ENCODE peak calls at places on chromosomes 1 and 21, in seven cellular contexts. V is CD8-positive, alpha-beta memory T cell; A is lower lobe of right lung; Q is lung; S is small intestine; M is cardiac muscle cell; K is left lung. J is an unnamed sample. For H3K9me3, the result is how much of the 10 kb centered on the place peaks cover.

GRCh38 chr1:150577557-150578277 is 1.7 kb downstream of the MCL1 start:
- DNase-seq in Q (no peak), S (peak), K (no peak), V (no peak), A (no peak), M (no peak), J (no peak)

GRCh38 chr1:150922519-150922975 is 3.6 kb upstream of the SETDB1 start:
- DNase-seq in Q (peak), A (no peak), M (peak), V (peak), S (peak), K (no peak), J (peak)

GRCh38 chr1:14142397-14143095 is 442.6 kb downstream of the PRDM2 start:
- DNase-seq in A (peak), S (no peak), Q (peak), K (no peak), V (no peak), M (peak), J (no peak)

GRCh38 chr1:41728403-41729202 is 190.1 kb downstream of the HIVEP3 start:
- DNase-seq in K (no peak), Q (no peak), S (no peak), V (peak), M (peak), A (no peak), J (peak)

GRCh38 chr1:236147068-236147467 is 4.7 kb downstream of the GPR137B start:
- DNase-seq in A (no peak), K (no peak), M (no peak), S (peak), V (no peak), Q (no peak), J (no peak)

GRCh38 chr1:29893806-29894205 is 657.5 kb downstream of the PTPRU start:
- DNase-seq in V (no peak), S (no peak), A (no peak), M (no peak), Q (no peak), K (no peak), J (no peak)

GRCh38 chr1:161196521-161197451 is 2.1 kb downstream of the ADAMTS4 start:
- DNase-seq in S (no peak), V (no peak), Q (no peak), K (no peak), A (no peak), M (no peak), J (peak)

GRCh38 chr1:184301228-184301627 is 85.6 kb upstream of the C1orf21 start:
- DNase-seq in M (no peak), V (no peak), S (no peak), Q (no peak), A (no peak), K (no peak), J (no peak)

GRCh38 chr1:201184734-201185453 is 5.7 kb upstream of the IGFN1 start:
- DNase-seq in Q (peak), S (peak), K (no peak), M (peak), A (no peak), V (no peak), J (peak)

GRCh38 chr21:25960423-25960822 is 210.1 kb downstream of the APP start:
- DNase-seq in Q (no peak), K (no peak), V (no peak), S (no peak), A (no peak), M (peak), J (peak)

GRCh38 chr1:145690587-145691558 is 16.3 kb downstream of the PDZK1 start:
- DNase-seq in V (peak), Q (no peak), K (no peak), A (no peak), M (no peak), S (peak), J (no peak)

GRCh38 chr1:230819976-230820375 is 48.3 kb downstream of the C1orf198 start:
- DNase-seq in K (no peak), S (no peak), M (no peak), V (no peak), A (no peak), Q (peak), J (no peak)

GRCh38 chr21:36321325-36322082 is 1.5 kb downstream of the MORC3 start:
- DNase-seq in Q (no peak), M (peak), K (no peak), S (peak), V (no peak), A (no peak), J (no peak)

GRCh38 chr1:165235158-165235776 is 121.2 kb downstream of the LMX1A start:
- DNase-seq in K (peak), Q (no peak), S (no peak), V (no peak), M (peak), A (no peak), J (peak)

GRCh38 chr1:156103521-156103947 is 11.0 kb upstream of the LMNA start:
- DNase-seq in S (no peak), M (no peak), A (no peak), K (no peak), Q (no peak), V (no peak), J (no peak)

GRCh38 chr1:248755505-248755904 is at the start of gene LYPD8:
- DNase-seq in S (peak), Q (no peak), V (no peak), M (no peak), K (no peak), A (no peak), J (no peak)

GRCh38 chr1:248758352-248758751 is 2.8 kb upstream of the LYPD8 start:
- DNase-seq in Q (no peak), V (no peak), M (no peak), S (no peak), A (no peak), K (no peak), J (no peak)

GRCh38 chr1:248757784-248758195 is 2.2 kb upstream of the LYPD8 start:
- DNase-seq in K (no peak), Q (no peak), M (no peak), S (peak), A (no peak), V (no peak), J (no peak)

GRCh38 chr1:248756636-248757035 is 1.1 kb upstream of the LYPD8 start:
- DNase-seq in K (no peak), A (no peak), Q (no peak), S (no peak), V (no peak), M (no peak), J (no peak)

GRCh38 chr1:248756151-248756550 is 592 bp upstream of the LYPD8 start:
- DNase-seq in S (no peak), M (no peak), Q (no peak), V (no peak), K (no peak), A (no peak), J (no peak)
- H3K9me3 ChIP-seq in S (under half), M (under half), Q (under half), V (under half), K (under half), A (under half), J (under half)

DNA sequence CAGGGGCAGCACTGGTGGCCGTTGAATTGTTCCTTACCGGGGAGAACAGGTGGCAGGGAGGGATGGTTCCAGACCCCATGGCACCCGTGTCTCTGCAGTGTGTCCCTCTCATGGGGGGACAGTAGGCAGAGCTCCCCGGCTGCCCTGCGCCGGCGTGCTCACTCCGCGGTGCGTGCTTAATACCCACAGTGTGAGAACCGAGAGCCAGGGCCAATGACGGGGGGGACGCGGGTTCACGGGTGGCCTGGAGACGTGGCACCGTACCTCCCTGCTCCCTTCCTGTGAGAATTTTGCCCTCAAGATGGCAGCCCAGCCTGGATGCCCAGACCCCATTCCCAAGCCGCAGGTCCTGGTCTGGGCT is 47.1 kb downstream of the PRDM16 start:
- DNase-seq in V (no peak), S (no peak), M (no peak), K (no peak), A (no peak), Q (no peak), J (no peak)
- H3K9me3 ChIP-seq in V (under half), S (under half), M (under half), K (under half), A (under half), Q (under half), J (under half)

DNA sequence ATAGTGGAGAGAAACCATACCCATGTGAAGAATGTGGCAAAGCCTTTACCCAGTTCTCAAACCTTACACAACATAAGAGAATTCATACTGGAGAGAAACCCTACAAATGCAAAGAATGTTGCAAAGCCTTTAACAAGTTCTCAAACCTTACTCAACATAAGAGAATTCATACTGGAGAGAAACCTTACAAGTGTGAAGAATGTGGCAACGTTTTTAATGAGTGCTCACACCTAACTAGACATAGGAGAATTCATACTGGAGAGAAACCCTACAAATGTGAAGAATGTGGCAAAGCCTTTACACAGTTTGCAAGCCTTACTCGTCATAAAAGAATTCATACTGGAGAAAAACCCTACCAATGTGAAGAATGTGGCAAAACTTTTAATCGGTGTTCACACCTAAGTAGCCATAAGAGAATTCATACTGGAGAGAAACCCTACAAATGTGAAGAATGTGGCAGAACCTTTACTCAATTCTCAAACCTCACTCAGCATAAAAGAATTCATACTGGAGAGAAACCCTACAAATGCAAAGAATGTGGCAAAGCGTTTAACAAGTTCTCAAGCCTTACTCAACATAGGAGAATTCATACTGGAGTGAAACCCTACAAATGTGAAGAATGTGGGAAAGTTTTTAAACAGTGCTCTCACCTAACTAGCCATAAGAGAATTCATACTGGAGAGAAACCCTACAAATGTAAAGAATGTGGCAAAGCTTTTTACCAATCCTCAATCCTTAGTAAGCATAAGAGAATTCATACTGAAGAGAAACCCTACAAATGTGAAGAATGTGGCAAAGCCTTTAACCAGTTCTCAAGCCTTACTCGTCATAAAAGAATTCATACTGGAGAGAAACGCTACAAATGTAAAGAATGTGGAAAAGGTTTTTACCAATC is 80.0 kb downstream of the JMJD4 start:
- DNase-seq in K (no peak), S (no peak), V (no peak), A (no peak), Q (no peak), M (no peak), J (no peak)
- H3K9me3 ChIP-seq in K (half or more), S (under half), V (half or more), A (half or more), Q (half or more), M (under half), J (under half)

GRCh38 chr1:114982251-114982650 is 47.4 kb upstream of the TSHB start:
- DNase-seq in K (no peak), A (no peak), V (no peak), M (no peak), S (no peak), Q (no peak), J (no peak)

GRCh38 chr1:114988095-114988494 is 41.5 kb upstream of the TSHB start:
- DNase-seq in K (no peak), Q (no peak), M (no peak), S (no peak), A (no peak), V (no peak), J (no peak)

GRCh38 chr1:114986286-114986685 is 43.3 kb upstream of the TSHB start:
- DNase-seq in M (no peak), S (no peak), K (no peak), A (no peak), V (no peak), Q (no peak), J (no peak)
- H3K9me3 ChIP-seq in M (under half), S (under half), K (under half), A (under half), V (under half), Q (under half), J (under half)

DNA sequence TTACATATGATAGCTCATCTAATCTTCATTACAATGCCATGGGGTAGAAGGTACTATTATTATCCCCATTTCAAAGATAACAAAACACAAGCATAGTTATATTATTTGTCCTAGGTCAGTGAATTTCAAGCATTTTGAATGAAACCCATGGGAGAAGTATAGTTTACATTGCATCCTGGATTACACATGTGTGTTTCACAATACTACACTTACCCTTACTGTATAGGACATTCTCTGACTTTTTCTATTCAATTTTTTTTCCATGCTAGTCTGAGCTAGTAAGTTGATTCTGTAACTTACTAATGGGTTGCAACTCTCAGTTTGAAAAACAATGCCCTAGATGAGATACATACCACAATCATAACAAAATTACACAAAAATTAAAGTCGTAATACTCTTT is 8.7 kb upstream of the GPX7 start:
- DNase-seq in Q (no peak), A (no peak), V (no peak), M (no peak), K (no peak), S (no peak), J (no peak)
- H3K9me3 ChIP-seq in Q (under half), A (under half), V (under half), M (under half), K (under half), S (under half), J (under half)

DNA sequence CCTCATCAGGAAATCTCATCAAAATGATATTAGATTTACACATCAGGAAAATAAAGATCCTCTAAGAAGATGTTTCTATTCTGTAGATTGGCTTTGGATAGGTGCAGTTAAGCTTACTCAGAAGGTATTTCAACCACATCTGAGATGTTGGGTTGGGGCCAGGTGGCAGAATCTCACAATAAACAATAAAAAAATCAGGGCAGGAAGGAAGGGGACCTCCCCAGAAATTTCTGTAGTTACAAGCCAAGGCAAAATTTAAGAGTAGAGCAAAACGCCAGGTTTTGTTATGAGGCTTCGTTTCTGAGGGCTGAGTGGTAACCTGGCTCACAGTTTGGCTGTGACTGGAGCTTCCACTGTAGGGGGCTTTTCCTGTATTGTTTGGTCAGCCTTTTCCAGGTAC is 84.8 kb downstream of the HUNK start:
- DNase-seq in S (no peak), M (no peak), Q (no peak), K (no peak), A (no peak), V (no peak), J (no peak)
- H3K9me3 ChIP-seq in S (under half), M (under half), Q (under half), K (under half), A (under half), V (under half), J (under half)

DNA sequence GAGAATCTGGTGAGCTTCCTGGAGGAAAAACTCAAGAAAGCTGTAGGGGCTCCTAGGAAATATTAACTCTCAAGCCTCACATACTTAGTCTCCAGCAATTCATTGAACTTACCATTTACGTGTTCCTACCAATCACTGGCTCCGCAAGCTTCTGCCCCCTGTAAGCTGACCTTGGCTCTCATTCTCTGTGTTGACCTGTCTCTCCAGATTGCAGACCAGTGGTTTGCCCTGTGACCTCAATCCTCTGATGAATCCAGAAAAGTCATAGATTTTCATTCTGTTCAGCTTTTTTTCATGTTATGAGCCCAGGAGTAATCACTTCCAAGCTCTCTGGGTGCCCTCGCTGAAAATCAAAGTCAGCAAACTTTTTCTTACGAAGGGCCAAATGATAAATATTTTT is 241.9 kb downstream of the DSCAM start:
- DNase-seq in S (no peak), M (no peak), V (no peak), Q (no peak), A (no peak), K (no peak), J (no peak)
- H3K9me3 ChIP-seq in S (under half), M (under half), V (under half), Q (under half), A (under half), K (under half), J (under half)

GRCh38 chr1:193402977-193403376 is 216.6 kb upstream of the B3GALT2 start:
- DNase-seq in A (no peak), Q (no peak), V (no peak), M (no peak), S (no peak), K (no peak), J (no peak)
- H3K9me3 ChIP-seq in A (under half), Q (under half), V (under half), M (under half), S (under half), K (under half), J (under half)

GRCh38 chr1:4754816-4755215 is 100.4 kb downstream of the AJAP1 start:
- DNase-seq in Q (no peak), S (no peak), V (no peak), M (no peak), A (no peak), K (peak), J (no peak)

GRCh38 chr1:4745560-4745959 is 91.2 kb downstream of the AJAP1 start:
- DNase-seq in S (no peak), Q (no peak), M (no peak), K (peak), A (no peak), V (no peak), J (no peak)

GRCh38 chr1:4752059-4752458 is 97.7 kb downstream of the AJAP1 start:
- DNase-seq in K (no peak), A (no peak), S (no peak), V (no peak), Q (no peak), M (no peak), J (no peak)

GRCh38 chr1:4743978-4744750 is 89.8 kb downstream of the AJAP1 start:
- DNase-seq in S (no peak), V (no peak), A (no peak), K (peak), Q (no peak), M (no peak), J (no peak)

GRCh38 chr1:4749406-4749805 is 95.0 kb downstream of the AJAP1 start:
- DNase-seq in S (no peak), Q (no peak), M (no peak), A (no peak), V (no peak), K (peak), J (no peak)
- H3K9me3 ChIP-seq in S (under half), Q (under half), M (under half), A (under half), V (under half), K (under half), J (under half)

GRCh38 chr21:9737871-9738520 is 783.4 kb upstream of the TPTE start:
- DNase-seq in K (no peak), S (no peak), M (no peak), A (no peak), V (no peak), Q (peak), J (no peak)

GRCh38 chr21:9738527-9738926 is 782.9 kb upstream of the TPTE start:
- DNase-seq in V (no peak), A (no peak), K (no peak), M (no peak), Q (peak), S (no peak), J (no peak)

GRCh38 chr21:9739240-9739639 is 782.1 kb upstream of the TPTE start:
- DNase-seq in M (no peak), V (no peak), A (no peak), Q (peak), K (peak), S (no peak), J (no peak)

GRCh38 chr21:9735421-9735961 is 785.9 kb upstream of the TPTE start:
- DNase-seq in Q (peak), S (no peak), A (no peak), V (no peak), M (no peak), K (peak), J (no peak)

DNA sequence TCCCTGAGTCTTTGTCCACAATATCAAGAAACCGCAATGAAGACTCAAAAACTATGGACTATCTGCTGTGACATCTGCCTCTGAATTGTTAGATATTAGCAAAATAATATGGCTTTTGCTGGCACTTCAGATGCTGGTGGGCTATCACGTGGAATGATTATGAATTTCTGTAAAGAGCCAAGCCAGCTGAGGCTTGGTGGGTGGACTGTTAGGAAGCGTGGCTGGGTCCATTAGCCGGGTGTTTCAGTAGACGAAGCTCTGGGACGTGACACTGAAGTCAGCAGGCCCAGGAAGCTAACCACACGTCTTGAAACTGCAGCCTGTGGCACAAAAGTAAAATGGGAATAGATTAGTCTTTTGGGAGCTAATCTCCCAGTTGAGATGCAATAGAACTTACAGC is 780.0 kb upstream of the TPTE start:
- DNase-seq in Q (peak), A (no peak), S (no peak), V (no peak), K (no peak), M (no peak), J (no peak)
- H3K9me3 ChIP-seq in Q (under half), A (under half), S (under half), V (under half), K (half or more), M (under half), J (under half)